ENCODE peak calls at places on chromosomes 11 and 22, in four cellular contexts. One of them, this sample, is unnamed.

GRCh38 chr11:1193326-1194230 is 29.3 kb upstream of the MUC5B start:
- DNase-seq in body of pancreas: no peak
- DNase-seq in CD8-positive, alpha-beta T cell: no peak
- DNase-seq in cardiac muscle cell: no peak
- DNase-seq in this sample: no peak

GRCh38 chr11:46461461-46461927 is 69.9 kb upstream of the CHRM4 start:
- DNase-seq in body of pancreas: no peak
- DNase-seq in CD8-positive, alpha-beta T cell: no peak
- DNase-seq in cardiac muscle cell: no peak
- DNase-seq in this sample: no peak

GRCh38 chr11:36033082-36033751 is 89.4 kb downstream of the LDLRAD3 start:
- DNase-seq in body of pancreas: no peak
- DNase-seq in CD8-positive, alpha-beta T cell: no peak
- DNase-seq in cardiac muscle cell: peak; percentile 34
- DNase-seq in this sample: no peak

GRCh38 chr11:11555228-11555627 is 66.6 kb downstream of the GALNT18 start:
- DNase-seq in body of pancreas: peak; percentile 41
- DNase-seq in CD8-positive, alpha-beta T cell: no peak
- DNase-seq in cardiac muscle cell: no peak
- DNase-seq in this sample: no peak

GRCh38 chr22:31140746-31141145 is 438 bp upstream of the PLA2G3 start:
- DNase-seq in body of pancreas: peak; percentile 20
- DNase-seq in CD8-positive, alpha-beta T cell: no peak
- DNase-seq in cardiac muscle cell: no peak
- DNase-seq in this sample: no peak

GRCh38 chr22:39651783-39652058 is 81.2 kb downstream of the CACNA1I start:
- DNase-seq in body of pancreas: no peak
- DNase-seq in CD8-positive, alpha-beta T cell: no peak
- DNase-seq in cardiac muscle cell: peak; percentile 49
- DNase-seq in this sample: no peak

GRCh38 chr22:27028093-27028492 is 370.7 kb downstream of the MIAT start:
- DNase-seq in body of pancreas: no peak
- DNase-seq in CD8-positive, alpha-beta T cell: no peak
- DNase-seq in cardiac muscle cell: no peak
- DNase-seq in this sample: no peak

GRCh38 chr11:76637491-76638266 is 32.9 kb downstream of the LRRC32 start:
- DNase-seq in body of pancreas: peak; percentile 38
- DNase-seq in CD8-positive, alpha-beta T cell: peak; percentile 40
- DNase-seq in cardiac muscle cell: no peak
- DNase-seq in this sample: no peak

GRCh38 chr11:8329961-8330361 is 66.3 kb upstream of the LMO1 start:
- DNase-seq in body of pancreas: no peak
- DNase-seq in CD8-positive, alpha-beta T cell: no peak
- DNase-seq in cardiac muscle cell: no peak
- DNase-seq in this sample: no peak

GRCh38 chr22:23248583-23248982 is 68.3 kb downstream of the BCR start:
- DNase-seq in body of pancreas: peak; percentile 47
- DNase-seq in CD8-positive, alpha-beta T cell: no peak
- DNase-seq in cardiac muscle cell: no peak
- DNase-seq in this sample: no peak

GRCh38 chr11:7279676-7280075 is 28.0 kb downstream of the SYT9 start:
- DNase-seq in body of pancreas: no peak
- DNase-seq in CD8-positive, alpha-beta T cell: no peak
- DNase-seq in cardiac muscle cell: no peak
- DNase-seq in this sample: no peak

GRCh38 chr11:64881476-64881875 is 3.1 kb upstream of the EHD1 start:
- DNase-seq in body of pancreas: no peak
- DNase-seq in CD8-positive, alpha-beta T cell: no peak
- DNase-seq in cardiac muscle cell: no peak
- DNase-seq in this sample: no peak

GRCh38 chr11:94715225-94715624 is 52.9 kb upstream of the AMOTL1 start:
- DNase-seq in body of pancreas: no peak
- DNase-seq in CD8-positive, alpha-beta T cell: no peak
- DNase-seq in cardiac muscle cell: no peak
- DNase-seq in this sample: no peak

GRCh38 chr22:40487663-40488249 is 117.4 kb downstream of the SGSM3 start:
- DNase-seq in body of pancreas: no peak
- DNase-seq in CD8-positive, alpha-beta T cell: no peak
- DNase-seq in cardiac muscle cell: peak; percentile 54
- DNase-seq in this sample: no peak

GRCh38 chr11:35139883-35140282 is 912 bp downstream of the CD44 start:
- DNase-seq in body of pancreas: peak; percentile 46
- DNase-seq in CD8-positive, alpha-beta T cell: no peak
- DNase-seq in cardiac muscle cell: no peak
- DNase-seq in this sample: no peak

GRCh38 chr11:76690736-76691135 is 20.2 kb upstream of the LRRC32 start:
- DNase-seq in body of pancreas: no peak
- DNase-seq in CD8-positive, alpha-beta T cell: no peak
- DNase-seq in cardiac muscle cell: peak; percentile 85
- DNase-seq in this sample: no peak

GRCh38 chr11:65545853-65546216 is 12.3 kb downstream of the LTBP3 start:
- DNase-seq in body of pancreas: no peak
- DNase-seq in CD8-positive, alpha-beta T cell: no peak
- DNase-seq in cardiac muscle cell: no peak
- DNase-seq in this sample: no peak

GRCh38 chr11:86118201-86118600 is 49.3 kb upstream of the PICALM start:
- DNase-seq in body of pancreas: no peak
- DNase-seq in CD8-positive, alpha-beta T cell: no peak
- DNase-seq in cardiac muscle cell: no peak
- DNase-seq in this sample: no peak

GRCh38 chr22:42154293-42154692 is 23.7 kb upstream of the CYP2D6 start:
- DNase-seq in body of pancreas: no peak
- DNase-seq in CD8-positive, alpha-beta T cell: no peak
- DNase-seq in cardiac muscle cell: no peak
- DNase-seq in this sample: no peak

GRCh38 chr11:2298795-2299747 is 2.6 kb downstream of the C11orf21 start:
- DNase-seq in body of pancreas: peak; percentile 51
- DNase-seq in CD8-positive, alpha-beta T cell: peak; percentile 74
- DNase-seq in cardiac muscle cell: peak; percentile 22
- DNase-seq in this sample: no peak

GRCh38 chr22:29994027-29994715 is 86.1 kb upstream of the HORMAD2 start:
- DNase-seq in body of pancreas: no peak
- DNase-seq in CD8-positive, alpha-beta T cell: no peak
- DNase-seq in cardiac muscle cell: peak; percentile 43
- DNase-seq in this sample: no peak

GRCh38 chr11:18677560-18677959 is 21.0 kb upstream of the TMEM86A start:
- DNase-seq in body of pancreas: no peak
- DNase-seq in CD8-positive, alpha-beta T cell: no peak
- DNase-seq in cardiac muscle cell: no peak
- DNase-seq in this sample: no peak

GRCh38 chr22:37484115-37485005 is 1.8 kb downstream of the MFNG start:
- DNase-seq in body of pancreas: peak; percentile 75
- DNase-seq in CD8-positive, alpha-beta T cell: peak; percentile 91
- DNase-seq in cardiac muscle cell: no peak
- DNase-seq in this sample: peak; percentile 73

GRCh38 chr11:2473361-2474058 is 28.7 kb downstream of the KCNQ1 start:
- DNase-seq in body of pancreas: no peak
- DNase-seq in CD8-positive, alpha-beta T cell: no peak
- DNase-seq in cardiac muscle cell: no peak
- DNase-seq in this sample: no peak

GRCh38 chr11:112651345-112651744 is 309.9 kb upstream of the NCAM1 start:
- DNase-seq in body of pancreas: no peak
- DNase-seq in CD8-positive, alpha-beta T cell: no peak
- DNase-seq in cardiac muscle cell: no peak
- DNase-seq in this sample: no peak

GRCh38 chr11:27388869-27389268 is 25.9 kb upstream of the CCDC34 start:
- DNase-seq in body of pancreas: no peak
- DNase-seq in CD8-positive, alpha-beta T cell: no peak
- DNase-seq in cardiac muscle cell: no peak
- DNase-seq in this sample: no peak

GRCh38 chr11:7910389-7910788 is 20.7 kb downstream of the OR10A6 start:
- DNase-seq in body of pancreas: no peak
- DNase-seq in CD8-positive, alpha-beta T cell: no peak
- DNase-seq in cardiac muscle cell: no peak
- DNase-seq in this sample: no peak

DNA sequence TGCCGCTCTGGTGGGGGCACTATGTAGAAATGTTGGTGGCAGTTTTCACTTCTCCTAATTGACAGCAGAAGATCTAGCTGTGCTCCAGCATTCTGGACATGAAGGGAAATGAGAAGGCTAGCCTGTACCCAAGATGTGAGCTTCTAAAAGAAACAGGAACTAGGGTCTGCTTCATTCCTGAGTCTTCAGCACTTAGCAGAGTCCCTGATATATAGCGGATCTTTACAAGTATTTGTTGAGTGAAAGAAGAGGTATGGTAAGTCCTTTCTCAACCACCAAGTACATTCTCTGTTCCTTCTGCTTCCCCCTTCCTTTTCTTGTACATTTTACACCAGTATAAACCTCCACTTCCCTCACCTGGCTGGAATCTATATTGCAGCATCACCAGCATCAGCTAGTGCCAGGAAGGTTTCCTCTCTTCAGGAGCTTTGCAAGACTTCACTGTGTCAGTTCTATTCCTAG is 408.3 kb upstream of the CADM1 start:
- DNase-seq in body of pancreas: peak; percentile 37
- DNase-seq in CD8-positive, alpha-beta T cell: no peak
- DNase-seq in cardiac muscle cell: no peak
- DNase-seq in this sample: no peak
- TF ChIP-seq CTCF in body of pancreas: peak; percentile 18
- TF ChIP-seq CTCF in CD8-positive, alpha-beta T cell: no peak
- TF ChIP-seq CTCF in cardiac muscle cell: no peak
- TF ChIP-seq CTCF in this sample: no peak

DNA sequence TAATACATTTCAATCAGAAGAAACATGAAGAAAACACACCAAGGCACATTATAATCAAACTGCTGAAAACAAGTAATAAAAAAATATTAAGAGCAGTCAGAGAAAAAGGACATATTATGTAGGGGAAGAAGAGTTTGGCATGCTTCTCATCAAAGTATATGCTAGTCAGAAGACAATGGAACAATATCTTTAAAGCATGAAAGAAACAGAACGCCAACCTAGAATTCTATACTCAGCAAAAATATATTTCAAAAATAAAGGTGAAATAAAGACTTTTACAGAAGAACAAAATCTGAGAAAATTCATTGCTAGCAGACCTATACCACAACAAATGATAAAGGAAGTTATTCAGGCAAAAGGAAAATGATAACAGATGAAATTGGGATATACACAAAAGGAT is 34.6 kb upstream of the ANO1 start:
- DNase-seq in body of pancreas: no peak
- DNase-seq in CD8-positive, alpha-beta T cell: no peak
- DNase-seq in cardiac muscle cell: no peak
- DNase-seq in this sample: no peak
- H3K9me3 ChIP-seq in body of pancreas: peaks cover 15% of the 10 kb centered on the region
- H3K9me3 ChIP-seq in CD8-positive, alpha-beta T cell: peaks cover 7% of the 10 kb centered on the region
- H3K9me3 ChIP-seq in cardiac muscle cell: no peaks in the 10 kb centered on the region
- H3K9me3 ChIP-seq in this sample: peaks cover 36% of the 10 kb centered on the region

GRCh38 chr11:67025750-67026149 is 2.8 kb downstream of the SYT12 start:
- DNase-seq in body of pancreas: no peak
- DNase-seq in CD8-positive, alpha-beta T cell: no peak
- DNase-seq in cardiac muscle cell: no peak
- DNase-seq in this sample: no peak
- H3K27ac ChIP-seq in body of pancreas: no peak overlapping the region
- H3K27ac ChIP-seq in CD8-positive, alpha-beta T cell: no peak overlapping the region
- H3K27ac ChIP-seq in cardiac muscle cell: no peak overlapping the region
- H3K27ac ChIP-seq in this sample: no peak overlapping the region

GRCh38 chr11:114134870-114135269 is 75.4 kb downstream of the ZBTB16 start:
- DNase-seq in body of pancreas: no peak
- DNase-seq in CD8-positive, alpha-beta T cell: no peak
- DNase-seq in cardiac muscle cell: peak; percentile 96
- DNase-seq in this sample: no peak

GRCh38 chr11:114131366-114131963 is 72.0 kb downstream of the ZBTB16 start:
- DNase-seq in body of pancreas: no peak
- DNase-seq in CD8-positive, alpha-beta T cell: no peak
- DNase-seq in cardiac muscle cell: no peak
- DNase-seq in this sample: no peak

GRCh38 chr11:114133548-114134329 is 74.2 kb downstream of the ZBTB16 start:
- DNase-seq in body of pancreas: peak; percentile 49
- DNase-seq in CD8-positive, alpha-beta T cell: no peak
- DNase-seq in cardiac muscle cell: no peak
- DNase-seq in this sample: no peak

GRCh38 chr11:114132944-114133394 is 73.5 kb downstream of the ZBTB16 start:
- DNase-seq in body of pancreas: no peak
- DNase-seq in CD8-positive, alpha-beta T cell: no peak
- DNase-seq in cardiac muscle cell: peak; percentile 69
- DNase-seq in this sample: no peak

DNA sequence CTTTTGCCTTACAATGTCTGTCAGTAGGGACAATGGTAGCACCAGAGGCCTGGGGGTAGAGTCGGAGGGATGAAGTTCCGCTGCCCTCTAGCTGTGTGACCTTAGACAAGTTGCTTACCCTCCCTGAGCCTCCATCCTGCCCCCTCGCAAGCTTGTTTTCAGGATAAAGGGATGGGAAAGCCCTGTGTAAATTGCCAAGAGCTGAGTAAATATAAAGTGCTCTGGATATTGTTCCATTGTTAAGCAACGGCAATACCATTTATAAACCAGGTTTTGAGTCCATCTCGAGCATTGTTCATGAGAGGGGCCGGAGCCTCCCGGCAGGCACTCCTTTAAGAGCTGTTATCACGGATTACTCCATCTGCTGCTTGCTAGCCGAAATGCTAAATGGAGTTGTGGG is 72.9 kb downstream of the ZBTB16 start:
- DNase-seq in body of pancreas: no peak
- DNase-seq in CD8-positive, alpha-beta T cell: no peak
- DNase-seq in cardiac muscle cell: peak; percentile 49
- DNase-seq in this sample: no peak
- TF ChIP-seq CTCF in body of pancreas: no peak
- TF ChIP-seq CTCF in CD8-positive, alpha-beta T cell: no peak
- TF ChIP-seq CTCF in cardiac muscle cell: no peak
- TF ChIP-seq CTCF in this sample: no peak

GRCh38 chr22:48099671-48100070 is 1337.2 kb downstream of the TBC1D22A start:
- DNase-seq in body of pancreas: no peak
- DNase-seq in CD8-positive, alpha-beta T cell: peak; percentile 41
- DNase-seq in cardiac muscle cell: no peak
- DNase-seq in this sample: no peak
- H3K9me3 ChIP-seq in body of pancreas: no peaks in the 10 kb centered on the region
- H3K9me3 ChIP-seq in CD8-positive, alpha-beta T cell: no peaks in the 10 kb centered on the region
- H3K9me3 ChIP-seq in cardiac muscle cell: no peaks in the 10 kb centered on the region
- H3K9me3 ChIP-seq in this sample: no peaks in the 10 kb centered on the region

GRCh38 chr11:40338739-40339138 is 1120.7 kb downstream of the LRRC4C start:
- DNase-seq in body of pancreas: no peak
- DNase-seq in CD8-positive, alpha-beta T cell: no peak
- DNase-seq in cardiac muscle cell: peak; percentile 21
- DNase-seq in this sample: no peak
- H3K27ac ChIP-seq in body of pancreas: no peak overlapping the region
- H3K27ac ChIP-seq in CD8-positive, alpha-beta T cell: no peak overlapping the region
- H3K27ac ChIP-seq in cardiac muscle cell: no peak overlapping the region
- H3K27ac ChIP-seq in this sample: no peak overlapping the region